ENCODE peak calls at places on chromosomes 2 and 18, in five cellular contexts. V is cardiac muscle cell; J is amniotic stem cell; R is HFFc6; S is CD8-positive, alpha-beta memory T cell. X is an unnamed sample.

GRCh38 chr2:285990-286389 is 1.9 kb downstream of the ALKAL2 start:
- DNase-seq in V (no peak), J (no peak), R (no peak), S (no peak), X (no peak)

GRCh38 chr2:95664086-95664441 is 72.3 kb downstream of the TRIM43 start:
- DNase-seq in V (no peak), J (no peak), R (no peak), S (no peak), X (no peak)

GRCh38 chr2:199612509-199613130 is 154.9 kb upstream of the SATB2 start:
- DNase-seq in V (no peak), J (no peak), R (no peak), S (no peak), X (no peak)

GRCh38 chr2:150339951-150340350 is 147.5 kb downstream of the RND3 start:
- DNase-seq in V (peak; percentile 21), J (no peak), R (no peak), S (no peak), X (no peak)

GRCh38 chr18:46242185-46242584 is 138.0 kb downstream of the HAUS1 start:
- DNase-seq in V (no peak), J (no peak), R (no peak), S (no peak), X (no peak)

GRCh38 chr2:73107211-73107926 is 5.4 kb downstream of the RAB11FIP5 start:
- DNase-seq in V (no peak), J (no peak), R (peak; percentile 51), S (peak; percentile 9), X (peak; percentile 38)

GRCh38 chr2:70140978-70141753 is 49.7 kb downstream of the C2orf42 start:
- DNase-seq in V (peak; percentile 21), J (no peak), R (peak; percentile 23), S (peak; percentile 52), X (no peak)

GRCh38 chr2:12173271-12173942 is 427.0 kb downstream of the LPIN1 start:
- DNase-seq in V (peak; percentile 26), J (no peak), R (peak; percentile 11), S (no peak), X (no peak)

GRCh38 chr2:32495139-32495538 is 132.7 kb upstream of the TTC27 start:
- DNase-seq in V (no peak), J (no peak), R (no peak), S (no peak), X (no peak)

GRCh38 chr2:39587168-39587567 is 78.5 kb upstream of the TMEM178A start:
- DNase-seq in V (no peak), J (no peak), R (no peak), S (no peak), X (no peak)

GRCh38 chr2:159410276-159410675 is 123.8 kb upstream of the WDSUB1 start:
- DNase-seq in V (no peak), J (no peak), R (no peak), S (no peak), X (no peak)

GRCh38 chr18:10476430-10476829 is 22.0 kb downstream of the APCDD1 start:
- DNase-seq in V (no peak), J (no peak), R (peak; percentile 1), S (no peak), X (peak; percentile 57)

GRCh38 chr2:84782717-84783442 is 98.0 kb downstream of the TRABD2A start:
- DNase-seq in V (no peak), J (no peak), R (no peak), S (peak; percentile 12), X (no peak)

GRCh38 chr2:20611077-20611843 is 39.6 kb downstream of the HS1BP3 start:
- DNase-seq in V (peak; percentile 99), J (no peak), R (peak; percentile 92), S (no peak), X (peak; percentile 94)

GRCh38 chr18:58178476-58178875 is 134.4 kb downstream of the NEDD4L start:
- DNase-seq in V (no peak), J (no peak), R (no peak), S (no peak), X (no peak)

GRCh38 chr18:56660655-56661054 is 9.5 kb downstream of the WDR7 start:
- DNase-seq in V (no peak), J (no peak), R (no peak), S (no peak), X (no peak)

GRCh38 chr2:124836415-124836814 is 811.3 kb downstream of the CNTNAP5 start:
- DNase-seq in V (peak; percentile 82), J (no peak), R (no peak), S (no peak), X (no peak)

GRCh38 chr2:19775838-19776237 is 125.9 kb downstream of the TTC32 start:
- DNase-seq in V (peak; percentile 54), J (no peak), R (no peak), S (no peak), X (no peak)

GRCh38 chr2:26562811-26563645 is 78.1 kb downstream of the CIB4 start:
- DNase-seq in V (peak; percentile 74), J (no peak), R (no peak), S (no peak), X (no peak)

GRCh38 chr2:12726271-12726670 is 9.5 kb downstream of the TRIB2 start:
- DNase-seq in V (no peak), J (no peak), R (no peak), S (no peak), X (no peak)

GRCh38 chr2:128319773-128320608 is 1.3 kb upstream of the HS6ST1 start:
- DNase-seq in V (no peak), J (no peak), R (no peak), S (no peak), X (no peak)

GRCh38 chr2:27249891-27250651 is 12.8 kb downstream of the SLC30A3 start:
- DNase-seq in V (peak; percentile 67), J (no peak), R (peak; percentile 11), S (peak; percentile 26), X (peak; percentile 87)

GRCh38 chr18:66616523-66616983 is 12.7 kb upstream of the CDH19 start:
- DNase-seq in V (peak; percentile 22), J (no peak), R (no peak), S (no peak), X (no peak)

GRCh38 chr2:240481720-240482119 is 46.3 kb downstream of the GPC1 start:
- DNase-seq in V (no peak), J (no peak), R (no peak), S (no peak), X (no peak)

GRCh38 chr2:177155631-177156030 is 57.0 kb upstream of the HNRNPA3 start:
- DNase-seq in V (no peak), J (no peak), R (no peak), S (no peak), X (no peak)

GRCh38 chr2:237464757-237465391 is 22.2 kb upstream of the MLPH start:
- DNase-seq in V (peak; percentile 26), J (no peak), R (peak; percentile 28), S (no peak), X (no peak)

GRCh38 chr2:241036397-241036963 is 38.1 kb downstream of the SNED1 start:
- DNase-seq in V (peak; percentile 8), J (no peak), R (no peak), S (peak; percentile 36), X (no peak)

GRCh38 chr18:27211569-27211968 is 26.5 kb upstream of the CHST9 start:
- DNase-seq in V (no peak), J (no peak), R (no peak), S (no peak), X (no peak)